ENCODE peak calls at places on chromosomes 4 and X, in ten cellular contexts. L is gastrocnemius medialis; K is activated T-cell treated with anti-CD3 and anti-CD28 coated beads, Interleukin-2, amount 50 U/mL, for 4 hours; Q is T-helper 17 cell; G is omental fat pad; V is WTC11; T is right cardiac atrium; P is CD4-positive, alpha-beta T cell; O is heart right ventricle; Y is Right ventricle myocardium superior. E is an unnamed sample.

GRCh38 chr4:140156529-140157171 is 2.7 kb upstream of the MAML3 start:
- ATAC-seq in L (no peak), K (peak), Q (no peak), G (no peak), V (no peak), T (no peak), P (no peak), O (no peak), Y (no peak), E (no peak)

GRCh38 chrX:110327336-110327735 is 9.5 kb upstream of the AMMECR1 start:
- ATAC-seq in L (no peak), K (no peak), Q (no peak), G (no peak), V (no peak), T (no peak), P (no peak), O (no peak), Y (no peak), E (no peak)

GRCh38 chrX:154321624-154322023 is 26.0 kb downstream of the TKTL1 start:
- ATAC-seq in L (no peak), K (no peak), Q (peak), G (no peak), V (peak), T (no peak), P (no peak), O (peak), Y (peak), E (no peak)

GRCh38 chr4:80035336-80035735 is 37.7 kb downstream of the ANTXR2 start:
- ATAC-seq in L (no peak), K (peak), Q (peak), G (no peak), V (no peak), T (no peak), P (no peak), O (no peak), Y (peak), E (no peak)

GRCh38 chr4:153344131-153345010 is at the start of gene MND1:
- ATAC-seq in L (peak), K (peak), Q (peak), G (peak), V (peak), T (peak), P (peak), O (peak), Y (peak), E (peak)

GRCh38 chr4:178090640-178091411 is 648.6 kb upstream of the AGA start:
- ATAC-seq in L (no peak), K (no peak), Q (no peak), G (no peak), V (peak), T (no peak), P (no peak), O (no peak), Y (no peak), E (peak)

GRCh38 chr4:2280531-2281300 is 18.8 kb upstream of the MXD4 start:
- ATAC-seq in L (no peak), K (no peak), Q (no peak), G (no peak), V (no peak), T (no peak), P (no peak), O (no peak), Y (no peak), E (no peak)

GRCh38 chr4:8038702-8039251 is 99.1 kb upstream of the AFAP1 start:
- ATAC-seq in L (no peak), K (no peak), Q (no peak), G (no peak), V (no peak), T (no peak), P (no peak), O (no peak), Y (no peak), E (no peak)

GRCh38 chr4:17846256-17846655 is 35.5 kb downstream of the NCAPG start:
- ATAC-seq in L (no peak), K (no peak), Q (no peak), G (no peak), V (no peak), T (no peak), P (no peak), O (no peak), Y (no peak), E (no peak)

GRCh38 chr4:24569662-24570061 is 14.7 kb downstream of the DHX15 start:
- ATAC-seq in L (no peak), K (no peak), Q (no peak), G (no peak), V (no peak), T (no peak), P (no peak), O (no peak), Y (no peak), E (no peak)

GRCh38 chr4:82553020-82553419 is 8.8 kb downstream of the TMEM150C start:
- ATAC-seq in L (no peak), K (no peak), Q (no peak), G (no peak), V (no peak), T (no peak), P (no peak), O (no peak), Y (no peak), E (no peak)

E was measured in gastroesophageal sphincter.